ENCODE peak calls at places on chromosomes 7 and 10, in four cellular contexts. One of them, this sample, is unnamed.

GRCh38 chr7:105806592-105807266 is 69.7 kb downstream of the ATXN7L1 start:
- DNase-seq in PC-3: peak
- DNase-seq in endodermal cell: no peak
- DNase-seq in activated CD4-positive, alpha-beta T cell treated with anti-CD3 and anti-CD28 coated beads for 4 hours: peak
- DNase-seq in this sample: peak

GRCh38 chr10:6228647-6229046 is 25.9 kb downstream of the PFKFB3 start:
- DNase-seq in activated CD4-positive, alpha-beta T cell treated with anti-CD3 and anti-CD28 coated beads for 4 hours: no peak
- DNase-seq in endodermal cell: no peak
- DNase-seq in PC-3: no peak
- DNase-seq in this sample: no peak

GRCh38 chr10:78772486-78772885 is 296.3 kb upstream of the ZMIZ1 start:
- DNase-seq in endodermal cell: no peak
- DNase-seq in activated CD4-positive, alpha-beta T cell treated with anti-CD3 and anti-CD28 coated beads for 4 hours: no peak
- DNase-seq in PC-3: no peak
- DNase-seq in this sample: no peak

GRCh38 chr10:11024596-11024995 is 6.9 kb downstream of the CELF2 start:
- DNase-seq in endodermal cell: no peak
- DNase-seq in PC-3: no peak
- DNase-seq in activated CD4-positive, alpha-beta T cell treated with anti-CD3 and anti-CD28 coated beads for 4 hours: no peak
- DNase-seq in this sample: peak

GRCh38 chr10:102470579-102471546 is 19.5 kb upstream of the C10orf95 start:
- DNase-seq in activated CD4-positive, alpha-beta T cell treated with anti-CD3 and anti-CD28 coated beads for 4 hours: no peak
- DNase-seq in endodermal cell: no peak
- DNase-seq in PC-3: no peak
- DNase-seq in this sample: no peak

GRCh38 chr7:87511510-87511909 is 36.0 kb upstream of the ABCB4 start:
- DNase-seq in activated CD4-positive, alpha-beta T cell treated with anti-CD3 and anti-CD28 coated beads for 4 hours: no peak
- DNase-seq in PC-3: no peak
- DNase-seq in endodermal cell: no peak
- DNase-seq in this sample: no peak

GRCh38 chr7:147474862-147475261 is 1115.7 kb upstream of the C7orf33 start:
- DNase-seq in PC-3: no peak
- DNase-seq in activated CD4-positive, alpha-beta T cell treated with anti-CD3 and anti-CD28 coated beads for 4 hours: no peak
- DNase-seq in endodermal cell: no peak
- DNase-seq in this sample: no peak

GRCh38 chr10:103083266-103083976 is 109.7 kb downstream of the NT5C2 start:
- DNase-seq in endodermal cell: no peak
- DNase-seq in PC-3: no peak
- DNase-seq in activated CD4-positive, alpha-beta T cell treated with anti-CD3 and anti-CD28 coated beads for 4 hours: no peak
- DNase-seq in this sample: no peak

GRCh38 chr10:71084061-71084817 is 128.1 kb upstream of the UNC5B start:
- DNase-seq in PC-3: no peak
- DNase-seq in activated CD4-positive, alpha-beta T cell treated with anti-CD3 and anti-CD28 coated beads for 4 hours: no peak
- DNase-seq in endodermal cell: peak
- DNase-seq in this sample: no peak

GRCh38 chr7:234712-235553 is 42.6 kb downstream of the FAM20C start:
- DNase-seq in activated CD4-positive, alpha-beta T cell treated with anti-CD3 and anti-CD28 coated beads for 4 hours: no peak
- DNase-seq in endodermal cell: no peak
- DNase-seq in PC-3: peak
- DNase-seq in this sample: peak

GRCh38 chr7:25633420-25633819 is 405.1 kb upstream of the NPVF start:
- DNase-seq in activated CD4-positive, alpha-beta T cell treated with anti-CD3 and anti-CD28 coated beads for 4 hours: no peak
- DNase-seq in PC-3: no peak
- DNase-seq in endodermal cell: no peak
- DNase-seq in this sample: no peak

GRCh38 chr7:20310963-20311742 is 19.5 kb upstream of the ITGB8 start:
- DNase-seq in PC-3: peak
- DNase-seq in activated CD4-positive, alpha-beta T cell treated with anti-CD3 and anti-CD28 coated beads for 4 hours: no peak
- DNase-seq in endodermal cell: no peak
- DNase-seq in this sample: peak

GRCh38 chr7:17968791-17969715 is 28.8 kb upstream of the SNX13 start:
- DNase-seq in PC-3: peak
- DNase-seq in endodermal cell: no peak
- DNase-seq in activated CD4-positive, alpha-beta T cell treated with anti-CD3 and anti-CD28 coated beads for 4 hours: no peak
- DNase-seq in this sample: no peak

GRCh38 chr7:49669692-49670260 is 103.7 kb upstream of the VWC2 start:
- DNase-seq in activated CD4-positive, alpha-beta T cell treated with anti-CD3 and anti-CD28 coated beads for 4 hours: no peak
- DNase-seq in PC-3: no peak
- DNase-seq in endodermal cell: no peak
- DNase-seq in this sample: no peak

GRCh38 chr7:140074780-140075179 is 12.0 kb upstream of the PARP12 start:
- DNase-seq in PC-3: no peak
- DNase-seq in activated CD4-positive, alpha-beta T cell treated with anti-CD3 and anti-CD28 coated beads for 4 hours: no peak
- DNase-seq in endodermal cell: no peak
- DNase-seq in this sample: no peak